ENCODE peak calls at places on chromosomes 12 and 14, in nine cellular contexts. M is uterus, U is omental fat pad, W is PC-3, S is dorsolateral prefrontal cortex, P is endodermal cell, F is GM12865, L is cardiac muscle cell, E is HCT116. X is an unnamed sample.

GRCh38 chr14:98198385-98198784 is 1073.6 kb downstream of the BCL11B start:
- DNase-seq in M (no peak), U (no peak), W (peak), S (no peak), P (no peak), F (peak), L (no peak), E (no peak), X (no peak)

GRCh38 chr12:94239332-94239731 is 91.0 kb downstream of the PLXNC1 start:
- DNase-seq in M (no peak), U (no peak), W (no peak), S (no peak), P (no peak), F (no peak), L (no peak), E (no peak), X (no peak)

GRCh38 chr12:54294152-54294913 is 6.5 kb downstream of the NFE2 start:
- DNase-seq in M (peak), U (peak), W (peak), S (peak), P (peak), F (peak), L (peak), E (no peak), X (peak)

GRCh38 chr12:84740602-84741001 is 172.0 kb downstream of the SLC6A15 start:
- DNase-seq in M (no peak), U (no peak), W (no peak), S (no peak), P (no peak), F (no peak), L (no peak), E (no peak), X (no peak)

GRCh38 chr12:119412811-119413794 is 78.6 kb downstream of the CCDC60 start:
- DNase-seq in M (peak), U (peak), W (peak), S (peak), P (peak), F (peak), L (peak), E (peak), X (peak)

GRCh38 chr14:41418851-41419250 is 187.8 kb upstream of the LRFN5 start:
- DNase-seq in M (no peak), U (no peak), W (no peak), S (no peak), P (no peak), F (no peak), L (no peak), E (no peak), X (no peak)

GRCh38 chr12:109768901-109769670 is 55.5 kb downstream of the FAM222A start:
- DNase-seq in M (no peak), U (peak), W (no peak), S (peak), P (peak), F (no peak), L (no peak), E (no peak), X (no peak)

GRCh38 chr12:111766608-111767361 is at the start of gene ALDH2:
- DNase-seq in M (peak), U (peak), W (no peak), S (peak), P (peak), F (peak), L (peak), E (peak), X (peak)

GRCh38 chr14:101573289-101573688 is 12.0 kb downstream of the DIO3 start:
- DNase-seq in M (no peak), U (no peak), W (no peak), S (no peak), P (no peak), F (no peak), L (no peak), E (no peak), X (no peak)

GRCh38 chr12:2034633-2035420 is 18.0 kb upstream of the CACNA1C start:
- DNase-seq in M (peak), U (peak), W (peak), S (peak), P (peak), F (peak), L (peak), E (peak), X (peak)

GRCh38 chr12:59085680-59086079 is 165.4 kb upstream of the LRIG3 start:
- DNase-seq in M (no peak), U (no peak), W (no peak), S (no peak), P (no peak), F (no peak), L (no peak), E (no peak), X (no peak)

GRCh38 chr14:93183596-93184317 is 940 bp downstream of the MOAP1 start:
- DNase-seq in M (no peak), U (no peak), W (no peak), S (no peak), P (no peak), F (no peak), L (no peak), E (no peak), X (peak)

GRCh38 chr14:93859957-93860356 is 67.2 kb upstream of the FAM181A start:
- DNase-seq in M (no peak), U (no peak), W (no peak), S (no peak), P (no peak), F (no peak), L (no peak), E (no peak), X (no peak)

GRCh38 chr14:50860478-50861086 is 11.3 kb upstream of the ABHD12B start:
- DNase-seq in M (peak), U (peak), W (peak), S (peak), P (peak), F (peak), L (peak), E (peak), X (peak)

GRCh38 chr12:77382096-77382742 is 316.9 kb upstream of the E2F7 start:
- DNase-seq in M (no peak), U (no peak), W (no peak), S (no peak), P (no peak), F (no peak), L (no peak), E (no peak), X (no peak)

GRCh38 chr12:18482601-18483120 is 221.3 kb downstream of the PIK3C2G start:
- DNase-seq in M (no peak), U (no peak), W (no peak), S (no peak), P (no peak), F (no peak), L (no peak), E (no peak), X (no peak)

DNA sequence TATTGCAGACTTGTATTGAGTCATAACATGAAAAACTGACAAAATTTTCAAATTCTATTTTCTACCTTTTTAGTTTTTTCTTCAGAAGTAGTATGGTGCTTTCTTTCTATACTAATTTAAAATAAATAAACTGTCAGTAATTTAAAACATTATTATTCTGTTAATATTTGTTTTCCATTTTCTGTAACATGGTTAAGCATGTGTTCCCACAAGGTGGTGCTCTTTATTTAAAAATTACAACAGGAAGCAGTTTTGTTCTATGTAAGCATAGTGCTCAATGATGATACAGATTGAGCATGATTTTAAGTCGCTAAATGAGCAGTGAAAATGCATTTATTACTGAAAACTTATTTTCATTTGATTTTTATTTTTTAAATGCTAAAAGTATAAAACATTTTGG is 114.6 kb downstream of the PPFIA2 start:
- DNase-seq in M (no peak), U (no peak), W (peak), S (no peak), P (no peak), F (peak), L (peak), E (peak), X (no peak)
- TF ChIP-seq CTCF in M (peak), U (no peak), W (peak), S (peak), P (peak), F (peak), L (peak), E (peak), X (peak)

GRCh38 chr14:45716506-45716905 is 463.5 kb upstream of the MIS18BP1 start:
- DNase-seq in M (no peak), U (no peak), W (peak), S (no peak), P (no peak), F (peak), L (no peak), E (no peak), X (peak)
- TF ChIP-seq CTCF in M (no peak), U (no peak), W (peak), S (peak), P (peak), F (no peak), L (no peak), E (peak), X (peak)

GRCh38 chr12:66035289-66035961 is 95.1 kb downstream of the LLPH start:
- DNase-seq in M (no peak), U (no peak), W (peak), S (no peak), P (no peak), F (peak), L (peak), E (peak), X (no peak)
- TF ChIP-seq CTCF in M (peak), U (no peak), W (peak), S (peak), P (peak), F (no peak), L (peak), E (peak), X (no peak)

GRCh38 chr12:67623259-67623658 is 25.3 kb upstream of the DYRK2 start:
- DNase-seq in M (no peak), U (no peak), W (no peak), S (no peak), P (no peak), F (no peak), L (no peak), E (no peak), X (no peak)

GRCh38 chr12:67626156-67626555 is 22.4 kb upstream of the DYRK2 start:
- DNase-seq in M (no peak), U (no peak), W (no peak), S (no peak), P (no peak), F (no peak), L (no peak), E (no peak), X (no peak)

GRCh38 chr12:67621926-67622325 is 26.6 kb upstream of the DYRK2 start:
- DNase-seq in M (no peak), U (no peak), W (no peak), S (no peak), P (no peak), F (no peak), L (no peak), E (no peak), X (no peak)

GRCh38 chr12:67625004-67625403 is 23.5 kb upstream of the DYRK2 start:
- DNase-seq in M (no peak), U (no peak), W (no peak), S (no peak), P (no peak), F (no peak), L (no peak), E (no peak), X (no peak)

GRCh38 chr12:67624355-67624754 is 24.2 kb upstream of the DYRK2 start:
- DNase-seq in M (no peak), U (no peak), W (no peak), S (no peak), P (no peak), F (no peak), L (no peak), E (no peak), X (no peak)
- TF ChIP-seq CTCF in M (no peak), U (no peak), W (peak), S (no peak), P (peak), F (no peak), L (no peak), E (peak), X (no peak)

DNA sequence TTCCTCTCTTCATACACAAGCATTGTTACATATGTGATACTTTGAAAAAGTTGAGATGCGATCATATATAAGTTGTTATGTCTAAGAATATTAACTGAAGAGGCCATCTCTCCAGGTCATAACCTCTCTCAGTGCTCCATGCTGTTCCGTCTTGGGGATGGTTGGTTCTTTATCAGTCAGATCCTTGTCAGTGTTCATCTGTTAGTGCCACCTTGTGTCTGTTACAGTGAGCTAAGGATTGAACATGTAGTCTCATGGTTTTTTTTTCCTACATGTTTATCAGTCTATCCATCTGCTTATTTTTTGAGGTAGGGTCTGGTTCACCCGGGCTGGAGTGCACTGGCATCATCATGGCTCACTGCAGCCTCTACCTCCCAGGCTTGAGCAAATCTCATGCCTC is 30.5 kb downstream of the EP400 start:
- DNase-seq in M (no peak), U (no peak), W (peak), S (no peak), P (no peak), F (no peak), L (no peak), E (no peak), X (no peak)
- TF ChIP-seq CTCF in M (no peak), U (no peak), W (peak), S (no peak), P (no peak), F (no peak), L (no peak), E (peak), X (no peak)

GRCh38 chr14:60266021-60266937 is 17.3 kb downstream of the PPM1A start:
- DNase-seq in M (no peak), U (no peak), W (peak), S (no peak), P (no peak), F (peak), L (no peak), E (peak), X (peak)
- TF ChIP-seq CTCF in M (no peak), U (no peak), W (peak), S (no peak), P (peak), F (peak), L (peak), E (peak), X (peak)

GRCh38 chr12:31813305-31813704 is 84.5 kb upstream of the AMN1 start:
- DNase-seq in M (no peak), U (no peak), W (no peak), S (no peak), P (peak), F (no peak), L (no peak), E (no peak), X (no peak)
- TF ChIP-seq CTCF in M (no peak), U (no peak), W (no peak), S (no peak), P (peak), F (no peak), L (peak), E (peak), X (no peak)

GRCh38 chr12:53062011-53062961 is 12.4 kb downstream of the TNS2 start:
- DNase-seq in M (peak), U (peak), W (no peak), S (no peak), P (peak), F (no peak), L (no peak), E (no peak), X (no peak)
- TF ChIP-seq CTCF in M (no peak), U (no peak), W (no peak), S (no peak), P (no peak), F (no peak), L (no peak), E (no peak), X (no peak)

GRCh38 chr12:100388382-100388781 is 31.5 kb downstream of the SLC17A8 start:
- DNase-seq in M (no peak), U (no peak), W (no peak), S (no peak), P (no peak), F (no peak), L (no peak), E (no peak), X (no peak)

GRCh38 chr12:100393202-100393601 is 36.3 kb downstream of the SLC17A8 start:
- DNase-seq in M (no peak), U (no peak), W (no peak), S (no peak), P (no peak), F (no peak), L (no peak), E (no peak), X (no peak)

GRCh38 chr12:100395811-100396210 is 38.9 kb downstream of the SLC17A8 start:
- DNase-seq in M (no peak), U (no peak), W (no peak), S (no peak), P (no peak), F (no peak), L (no peak), E (no peak), X (no peak)

GRCh38 chr12:100391856-100392255 is 35.0 kb downstream of the SLC17A8 start:
- DNase-seq in M (no peak), U (no peak), W (peak), S (no peak), P (no peak), F (no peak), L (no peak), E (no peak), X (no peak)
- TF ChIP-seq CTCF in M (no peak), U (no peak), W (peak), S (peak), P (peak), F (no peak), L (peak), E (peak), X (no peak)

DNA sequence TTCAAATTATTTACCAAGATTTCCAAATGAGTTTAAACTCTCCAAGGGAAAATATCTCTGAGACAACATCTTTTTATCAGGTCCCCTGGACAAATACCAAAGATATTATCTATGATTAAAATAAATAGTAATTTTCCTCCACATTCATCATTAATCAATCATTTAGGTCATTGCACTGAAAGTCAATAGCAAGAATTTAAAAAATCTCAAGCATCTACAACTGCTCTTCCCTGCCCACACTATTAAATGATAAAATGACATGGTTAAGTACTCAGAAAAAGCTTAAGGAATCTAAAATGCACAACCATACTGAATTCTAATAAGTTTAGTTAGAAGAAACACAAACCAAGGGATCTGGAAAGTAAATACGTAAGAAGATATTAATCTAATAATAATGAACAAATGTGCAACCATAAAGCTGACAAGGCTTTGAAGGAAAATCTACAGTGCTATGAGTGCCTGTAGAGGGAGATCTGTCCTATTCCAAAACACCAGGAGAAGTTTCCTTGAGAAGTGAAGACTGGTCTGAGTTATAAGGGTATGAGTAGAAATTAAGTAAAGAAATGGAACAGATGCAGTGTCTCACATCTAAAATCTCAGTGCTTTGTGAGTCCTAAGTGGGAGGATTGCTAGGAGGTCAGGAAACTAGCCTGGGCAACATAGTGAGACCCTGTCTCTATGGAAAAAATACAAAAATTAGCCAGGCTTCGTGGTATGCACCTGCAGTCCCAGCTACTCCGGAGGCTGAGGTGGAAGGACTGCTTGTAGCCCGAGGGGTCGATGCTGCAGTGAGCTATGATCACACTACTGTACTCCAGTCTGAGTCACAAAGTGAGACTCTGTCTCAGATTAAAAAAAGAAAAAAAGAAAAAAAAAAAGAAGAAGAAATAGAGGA is 19.2 kb downstream of the INTS13 start:
- DNase-seq in M (no peak), U (no peak), W (no peak), S (no peak), P (no peak), F (no peak), L (no peak), E (no peak), X (no peak)
- TF ChIP-seq CTCF in M (peak), U (no peak), W (peak), S (peak), P (peak), F (no peak), L (peak), E (no peak), X (no peak)

X was measured in glutamatergic neuron.